ENCODE peak calls at places on chromosomes 5 and 9, in seven cellular contexts. L is KG1; A is GM04504; K is stromal cell of bone marrow; Z is CD8-positive, alpha-beta T cell; H is HuH-7; R is fibroblast of the aortic adventitia. M is an unnamed sample.

GRCh38 chr5:56429110-56429561 is 196.0 kb upstream of the ANKRD55 start:
- DNase-seq in L (no peak), A (no peak), K (no peak), Z (no peak), H (peak), R (no peak), M (peak)

GRCh38 chr5:133421394-133421793 is 190.9 kb downstream of the FSTL4 start:
- DNase-seq in L (no peak), A (no peak), K (no peak), Z (no peak), H (peak), R (peak), M (peak)

GRCh38 chr5:114355086-114355830 is 6.6 kb upstream of the KCNN2 start:
- DNase-seq in L (no peak), A (no peak), K (no peak), Z (no peak), H (no peak), R (no peak), M (no peak)

GRCh38 chr9:84230355-84231136 is 110.0 kb downstream of the SLC28A3 start:
- DNase-seq in L (no peak), A (peak), K (peak), Z (no peak), H (no peak), R (peak), M (peak)

GRCh38 chr5:92309336-92309991 is 926.3 kb upstream of the ARRDC3 start:
- DNase-seq in L (no peak), A (peak), K (peak), Z (no peak), H (peak), R (peak), M (peak)

GRCh38 chr5:175654807-175655206 is 3.1 kb upstream of the HRH2 start:
- DNase-seq in L (no peak), A (no peak), K (peak), Z (no peak), H (no peak), R (no peak), M (no peak)

GRCh38 chr5:54520438-54520846 is 2.9 kb downstream of the SNX18 start:
- DNase-seq in L (no peak), A (no peak), K (no peak), Z (no peak), H (no peak), R (peak), M (peak)

GRCh38 chr5:135534609-135535419 is 950 bp downstream of the NEUROG1 start:
- DNase-seq in L (no peak), A (no peak), K (no peak), Z (no peak), H (no peak), R (no peak), M (peak)

GRCh38 chr9:132409828-132410528 is at the start of gene CFAP77:
- DNase-seq in L (peak), A (no peak), K (peak), Z (peak), H (no peak), R (peak), M (peak)

GRCh38 chr9:98318834-98319478 is 63.5 kb upstream of the TBC1D2 start:
- DNase-seq in L (no peak), A (no peak), K (peak), Z (no peak), H (no peak), R (peak), M (peak)

GRCh38 chr9:86376016-86376415 is 21.8 kb upstream of the TUT7 start:
- DNase-seq in L (no peak), A (no peak), K (no peak), Z (no peak), H (no peak), R (no peak), M (no peak)

GRCh38 chr5:157269763-157270272 is 3.9 kb downstream of the CYFIP2 start:
- DNase-seq in L (no peak), A (no peak), K (no peak), Z (no peak), H (no peak), R (no peak), M (no peak)

GRCh38 chr5:138339086-138339456 is 1.0 kb downstream of the FAM53C start:
- DNase-seq in L (no peak), A (no peak), K (no peak), Z (no peak), H (no peak), R (peak), M (peak)

GRCh38 chr5:159156839-159157238 is 52.5 kb downstream of the RNF145 start:
- DNase-seq in L (peak), A (peak), K (peak), Z (peak), H (peak), R (peak), M (peak)